ENCODE peak calls at places on chromosomes 2 and 18, in four cellular contexts. O is SJSA1, A is pancreas, K is iPS-NIHi11. W is an unnamed sample.

GRCh38 chr2:202764991-202765390 is 106.6 kb downstream of the ICA1L start:
- DNase-seq in O (no peak), A (no peak), K (no peak), W (no peak)

GRCh38 chr2:8893474-8893873 is 56.1 kb upstream of the KIDINS220 start:
- DNase-seq in K (no peak), O (no peak), A (no peak), W (no peak)

GRCh38 chr2:219247678-219248642 is 2.7 kb downstream of the STK16 start:
- DNase-seq in K (no peak), A (no peak), O (no peak), W (no peak)

GRCh38 chr2:207767461-207768167 is 2.1 kb downstream of the FZD5 start:
- DNase-seq in A (peak; percentile 69), K (no peak), O (no peak), W (peak; percentile 65)

GRCh38 chr2:63619328-63619727 is 30.6 kb downstream of the MDH1 start:
- DNase-seq in A (no peak), K (no peak), O (no peak), W (no peak)

GRCh38 chr2:26283606-26284005 is 38.9 kb downstream of the HADHB start:
- DNase-seq in A (no peak), K (no peak), O (no peak), W (no peak)

GRCh38 chr2:234666911-234667310 is 170.0 kb upstream of the ARL4C start:
- DNase-seq in O (no peak), A (no peak), K (no peak), W (no peak)

GRCh38 chr2:54084600-54084999 is 30.8 kb upstream of the ACYP2 start:
- DNase-seq in O (no peak), K (no peak), A (no peak), W (peak; percentile 55)

GRCh38 chr2:237514474-237515130 is 27.6 kb downstream of the MLPH start:
- DNase-seq in O (no peak), A (no peak), K (no peak), W (no peak)

GRCh38 chr2:43345391-43345813 is 119.0 kb upstream of the ZFP36L2 start:
- DNase-seq in K (peak; percentile 31), A (no peak), O (no peak), W (no peak)

GRCh38 chr18:59015531-59016152 is 124.0 kb upstream of the SEC11C start:
- DNase-seq in A (no peak), O (no peak), K (no peak), W (no peak)

GRCh38 chr2:193112986-193113385 is 918.3 kb upstream of the TMEFF2 start:
- DNase-seq in O (no peak), K (no peak), A (no peak), W (no peak)

GRCh38 chr18:12304351-12305210 is 3.5 kb upstream of the TUBB6 start:
- DNase-seq in K (no peak), O (no peak), A (no peak), W (peak; percentile 93)

GRCh38 chr18:48419268-48420022 is 10.3 kb upstream of the ZBTB7C start:
- DNase-seq in K (no peak), A (no peak), O (no peak), W (no peak)

GRCh38 chr2:241904791-241905710 is 35.5 kb downstream of the RTP5 start:
- DNase-seq in K (no peak), A (peak; percentile 72), O (no peak), W (no peak)

GRCh38 chr18:80140455-80140985 is 31.5 kb downstream of the ADNP2 start:
- DNase-seq in A (no peak), K (no peak), O (no peak), W (no peak)

GRCh38 chr2:38215993-38216392 is 140.0 kb upstream of the CYP1B1 start:
- DNase-seq in K (no peak), O (no peak), A (no peak), W (peak; percentile 87)

GRCh38 chr18:43720036-43720435 is 442.7 kb upstream of the SYT4 start:
- DNase-seq in K (no peak), O (no peak), A (no peak), W (no peak)

GRCh38 chr2:75808039-75808438 is 97.3 kb upstream of the GCFC2 start:
- DNase-seq in K (no peak), A (no peak), O (no peak), W (peak; percentile 95)

GRCh38 chr2:181656450-181657261 is at the start of gene CERKL:
- DNase-seq in K (peak; percentile 90), A (peak; percentile 82), O (no peak), W (peak; percentile 76)

GRCh38 chr2:236572482-236572881 is 2.9 kb downstream of the ACKR3 start:
- DNase-seq in O (no peak), A (no peak), K (peak; percentile 43), W (no peak)

GRCh38 chr2:235232474-235233435 is 261.1 kb upstream of the AGAP1 start:
- DNase-seq in O (no peak), A (no peak), K (no peak), W (no peak)

GRCh38 chr18:55499526-55499925 is 88.5 kb downstream of the TCF4 start:
- DNase-seq in O (no peak), K (no peak), A (no peak), W (no peak)

GRCh38 chr18:60980422-60981005 is 352.7 kb upstream of the CDH20 start:
- DNase-seq in K (peak; percentile 24), A (no peak), O (no peak), W (no peak)

GRCh38 chr2:55048514-55048924 is 1.7 kb downstream of the RTN4 start:
- DNase-seq in O (peak; percentile 49), K (no peak), A (no peak), W (peak; percentile 47)

GRCh38 chr18:48800877-48801727 is 149.7 kb downstream of the SMAD7 start:
- DNase-seq in O (peak; percentile 35), A (peak; percentile 44), K (no peak), W (no peak)

GRCh38 chr2:240906141-240906910 is at the start of gene CROCC2:
- DNase-seq in A (no peak), K (no peak), O (no peak), W (no peak)

GRCh38 chr2:75494137-75494769 is 66.5 kb downstream of the EVA1A start:
- DNase-seq in O (no peak), K (no peak), A (no peak), W (no peak)

GRCh38 chr2:25951071-25951547 is 31.2 kb downstream of the KIF3C start:
- DNase-seq in O (peak; percentile 74), A (peak; percentile 91), K (peak; percentile 90), W (peak; percentile 86)